ENCODE peak calls at places on chromosome 17, in seven cellular contexts. C is K562, D is H1, B is GM12891, E is GM12878, J is SK-N-SH, S is HepG2. V is an unnamed sample.
A peak's percentile ranks its signal among the peaks of the same experiment; 100 is the strongest.

GRCh38 chr17:2400877-2401425 is at the start of gene MNT:
- DNase-seq in D (peak; percentile 93), S (peak; percentile 86), E (no peak), C (peak; percentile 74), B (peak; percentile 85), J (peak; percentile 94), V (peak; percentile 84)

GRCh38 chr17:41301916-41302901 is at the start of gene KRTAP29-1:
- DNase-seq in D (no peak), C (no peak), S (no peak), B (no peak), J (no peak), E (no peak), V (no peak)

GRCh38 chr17:13395346-13395745 is 206.4 kb downstream of the HS3ST3A1 start:
- DNase-seq in D (no peak), S (no peak), J (no peak), B (no peak), E (no peak), C (no peak), V (no peak)

GRCh38 chr17:15348030-15348429 is 6.6 kb upstream of the TEKT3 start:
- DNase-seq in S (no peak), D (no peak), B (no peak), E (no peak), J (no peak), C (no peak), V (no peak)

GRCh38 chr17:76104896-76105231 is 1.3 kb upstream of the EXOC7 start:
- DNase-seq in J (no peak), C (no peak), D (no peak), E (no peak), S (peak; percentile 39), B (no peak), V (no peak)

GRCh38 chr17:76132574-76133338 is 8.3 kb downstream of the FOXJ1 start:
- DNase-seq in D (peak; percentile 88), E (no peak), J (no peak), B (no peak), C (no peak), S (peak; percentile 79), V (no peak)

GRCh38 chr17:82924214-82924613 is 84.4 kb upstream of the ZNF750 start:
- DNase-seq in D (no peak), J (no peak), B (no peak), S (no peak), E (no peak), C (no peak), V (no peak)

GRCh38 chr17:56824503-56824902 is 9.2 kb downstream of the C17orf67 start:
- DNase-seq in E (no peak), J (no peak), S (no peak), D (no peak), C (no peak), B (no peak), V (no peak)

GRCh38 chr17:62681939-62682381 is 54.5 kb downstream of the MRC2 start:
- DNase-seq in E (no peak), J (no peak), C (no peak), B (no peak), S (no peak), D (no peak), V (no peak)

GRCh38 chr17:64202683-64203430 is 60.2 kb downstream of the TEX2 start:
- DNase-seq in D (no peak), C (no peak), J (peak; percentile 47), B (no peak), E (no peak), S (peak; percentile 55), V (no peak)

GRCh38 chr17:34163123-34163522 is 92.0 kb upstream of the CCL2 start:
- DNase-seq in J (no peak), C (no peak), E (no peak), B (no peak), S (no peak), D (no peak), V (no peak)

GRCh38 chr17:15392326-15392739 is 50.9 kb upstream of the TEKT3 start:
- DNase-seq in D (no peak), S (no peak), C (no peak), B (no peak), E (no peak), J (no peak), V (no peak)

GRCh38 chr17:82838386-82839063 is 1.3 kb downstream of the ZNF750 start:
- DNase-seq in C (no peak), J (no peak), D (no peak), E (no peak), S (peak; percentile 88), B (no peak), V (no peak)

GRCh38 chr17:77490361-77491183 is 349.8 kb downstream of the SEC14L1 start:
- DNase-seq in C (no peak), E (no peak), J (no peak), B (peak; percentile 9), D (no peak), S (no peak), V (peak; percentile 6)

GRCh38 chr17:58699771-58700170 is 7.4 kb downstream of the RAD51C start:
- DNase-seq in E (no peak), B (no peak), C (no peak), D (no peak), S (no peak), J (no peak), V (no peak)

GRCh38 chr17:67994827-67995567 is 1.3 kb downstream of the C17orf58 start:
- DNase-seq in S (no peak), D (no peak), J (peak; percentile 59), E (no peak), C (no peak), B (no peak), V (no peak)

GRCh38 chr17:78673395-78673794 is 96.2 kb upstream of the DNAH17 start:
- DNase-seq in B (no peak), E (no peak), J (no peak), C (no peak), D (no peak), S (no peak), V (no peak)

GRCh38 chr17:16352303-16352837 is 899 bp downstream of the CENPV start:
- DNase-seq in D (peak; percentile 67), C (peak; percentile 32), B (peak; percentile 17), S (peak; percentile 78), E (no peak), J (peak; percentile 79), V (peak; percentile 41)

GRCh38 chr17:74840989-74841666 is 18.6 kb downstream of the GRIN2C start:
- DNase-seq in J (no peak), S (peak; percentile 28), C (peak; percentile 60), E (no peak), D (no peak), B (no peak), V (no peak)

GRCh38 chr17:61139219-61139618 is 260.4 kb upstream of the TBX2 start:
- DNase-seq in D (no peak), B (peak; percentile 55), S (no peak), E (peak; percentile 77), J (no peak), C (no peak), V (peak; percentile 36)

GRCh38 chr17:34981538-34982241 is 1.4 kb downstream of the LIG3 start:
- DNase-seq in C (peak; percentile 40), D (no peak), J (peak; percentile 37), B (no peak), S (no peak), E (no peak), V (no peak)

GRCh38 chr17:49727353-49727752 is 19.6 kb upstream of the SLC35B1 start:
- DNase-seq in S (no peak), D (no peak), J (no peak), C (no peak), E (no peak), B (no peak), V (no peak)

GRCh38 chr17:50175035-50175788 is 9.4 kb downstream of the SGCA start:
- DNase-seq in S (no peak), J (no peak), D (no peak), E (no peak), C (no peak), B (no peak), V (no peak)

GRCh38 chr17:83109793-83110645 is 30.6 kb downstream of the METRNL start:
- DNase-seq in S (peak; percentile 79), D (no peak), B (no peak), J (peak; percentile 95), C (no peak), E (no peak), V (no peak)

GRCh38 chr17:76524598-76525512 is 12.7 kb downstream of the CYGB start:
- DNase-seq in B (no peak), E (no peak), S (peak; percentile 72), C (no peak), D (no peak), J (no peak), V (no peak)

DNA sequence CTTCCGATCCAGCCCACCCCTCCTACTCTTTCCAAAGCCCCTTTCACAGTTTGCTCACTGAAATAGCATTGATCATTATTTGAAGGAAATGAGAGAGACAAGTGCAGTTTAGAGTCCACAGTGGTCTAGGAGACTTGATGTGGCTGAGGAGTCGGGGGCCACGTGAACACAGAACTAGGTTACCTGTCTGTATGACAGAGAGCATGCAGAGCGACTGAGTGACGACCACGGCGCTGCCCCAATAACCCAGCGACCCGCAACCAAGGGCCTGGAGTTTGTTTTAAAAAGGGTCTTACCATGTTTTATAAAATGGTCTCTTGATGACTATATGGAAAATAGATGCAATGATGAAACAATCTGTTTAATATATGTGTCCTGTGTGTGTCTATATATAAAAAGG is 39.5 kb downstream of the NDEL1 start:
- DNase-seq in D (no peak), C (no peak), B (no peak), J (no peak), S (no peak), E (no peak), V (no peak)
- TF ChIP-seq TAF1 in D (no peak), C (no peak), B (no peak), J (no peak), S (no peak), E (no peak), V (no peak)

GRCh38 chr17:45312477-45313418 is 4.1 kb downstream of the MAP3K14 start:
- DNase-seq in D (no peak), B (no peak), C (no peak), J (no peak), S (no peak), E (no peak), V (no peak)
- TF ChIP-seq TAF1 in D (no peak), B (peak; percentile 9), C (no peak), J (no peak), S (no peak), E (no peak), V (no peak)

GRCh38 chr17:44614862-44615261 is 41.4 kb upstream of the MEIOC start:
- DNase-seq in J (no peak), B (no peak), S (no peak), C (no peak), D (no peak), E (no peak), V (no peak)
- TF ChIP-seq TAF1 in J (no peak), B (no peak), S (no peak), C (no peak), D (no peak), E (no peak), V (no peak)

DNA sequence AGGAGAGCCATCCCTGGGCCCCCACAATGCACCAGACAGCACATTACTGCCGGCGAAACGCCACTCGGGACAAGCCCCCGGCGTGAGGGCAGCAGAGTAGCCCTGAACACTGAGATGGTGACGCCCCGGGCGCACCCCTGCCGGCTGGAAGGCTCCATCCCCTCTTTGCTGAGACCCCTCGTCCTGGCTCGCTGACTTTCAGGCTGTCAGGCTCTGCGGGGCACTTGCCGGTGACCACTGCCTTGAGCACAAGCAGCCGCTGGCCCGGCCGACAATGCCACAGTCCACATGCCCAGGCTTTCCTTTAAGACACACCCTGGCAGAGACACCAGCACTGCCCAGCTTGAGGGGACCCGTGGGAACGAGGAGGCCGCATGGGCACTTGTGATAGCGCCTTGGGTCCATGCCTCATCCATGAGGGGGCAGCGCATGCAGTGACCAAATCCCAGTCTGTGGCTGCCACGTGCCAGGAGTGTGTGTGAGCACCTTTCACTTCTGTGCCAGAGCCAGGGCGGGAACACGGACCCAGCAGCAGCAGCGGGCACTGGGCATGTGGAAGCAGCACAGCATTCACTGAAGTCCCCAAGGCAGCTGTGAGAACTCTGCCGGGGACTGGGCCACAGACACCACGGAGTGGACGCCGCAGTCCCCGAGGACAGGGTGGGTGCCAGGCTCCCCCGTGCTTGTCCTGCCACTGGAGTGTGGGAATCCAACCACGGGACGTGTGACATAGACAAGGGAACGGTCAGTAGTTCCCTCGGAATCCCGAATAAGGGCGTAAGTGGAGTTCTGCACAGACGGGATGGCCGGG is 24.5 kb downstream of the NDUFAF8 start:
- DNase-seq in S (no peak), C (no peak), D (no peak), E (no peak), B (no peak), J (no peak), V (no peak)
- TF ChIP-seq TAF1 in S (no peak), C (no peak), D (no peak), E (no peak), B (no peak), J (no peak), V (no peak)